ENCODE peak calls at places on chromosomes 1 and 21, in nine cellular contexts. Z, R, U, T, S, N, D, E and C are unnamed samples.

GRCh38 chr1:36497207-36497606 is 14.5 kb upstream of the CSF3R start:
- DNase-seq in Z (no peak), R (no peak), U (no peak), T (no peak), S (no peak), N (no peak), D (no peak), E (no peak), C (no peak)

GRCh38 chr21:42122808-42123207 is 51.7 kb downstream of the UMODL1 start:
- DNase-seq in Z (no peak), R (peak), U (no peak), T (no peak), S (no peak), N (no peak), D (no peak), E (no peak), C (no peak)

GRCh38 chr21:27695246-27695645 is 728.4 kb upstream of the ADAMTS5 start:
- DNase-seq in Z (no peak), R (no peak), U (no peak), T (no peak), S (no peak), N (no peak), D (no peak), E (no peak), C (no peak)

GRCh38 chr1:52032124-52032784 is 1.4 kb downstream of the KTI12 start:
- DNase-seq in Z (no peak), R (peak), U (no peak), T (no peak), S (no peak), N (no peak), D (no peak), E (no peak), C (no peak)

GRCh38 chr1:19203440-19203839 is 6.6 kb downstream of the UBR4 start:
- DNase-seq in Z (no peak), R (peak), U (peak), T (no peak), S (no peak), N (no peak), D (peak), E (no peak), C (no peak)

GRCh38 chr1:154571964-154572288 is 4.3 kb downstream of the CHRNB2 start:
- DNase-seq in Z (no peak), R (no peak), U (no peak), T (no peak), S (no peak), N (no peak), D (no peak), E (no peak), C (no peak)

GRCh38 chr1:224623743-224624333 is 7.7 kb downstream of the CNIH3 start:
- DNase-seq in Z (no peak), R (peak), U (no peak), T (peak), S (no peak), N (peak), D (peak), E (peak), C (peak)

GRCh38 chr1:221839794-221840395 is 98.0 kb upstream of the DUSP10 start:
- DNase-seq in Z (no peak), R (peak), U (peak), T (peak), S (peak), N (no peak), D (peak), E (peak), C (no peak)

GRCh38 chr1:3062616-3063378 is 6.2 kb upstream of the PRDM16 start:
- DNase-seq in Z (no peak), R (peak), U (no peak), T (no peak), S (peak), N (no peak), D (no peak), E (no peak), C (no peak)

GRCh38 chr1:109314805-109315204 is 8.0 kb upstream of the MYBPHL start:
- DNase-seq in Z (no peak), R (no peak), U (no peak), T (no peak), S (no peak), N (no peak), D (no peak), E (no peak), C (no peak)

GRCh38 chr1:85862456-85862855 is 154.2 kb upstream of the ZNHIT6 start:
- DNase-seq in Z (no peak), R (no peak), U (no peak), T (peak), S (no peak), N (no peak), D (no peak), E (no peak), C (no peak)

GRCh38 chr1:173107696-173108095 is 57.0 kb upstream of the TNFSF18 start:
- DNase-seq in Z (no peak), R (no peak), U (no peak), T (no peak), S (no peak), N (no peak), D (no peak), E (no peak), C (no peak)

GRCh38 chr1:106676021-106676420 is 380.5 kb upstream of the PRMT6 start:
- DNase-seq in Z (no peak), R (no peak), U (no peak), T (no peak), S (no peak), N (no peak), D (no peak), E (no peak), C (no peak)

GRCh38 chr1:7084232-7084894 is 299.1 kb downstream of the CAMTA1 start:
- DNase-seq in Z (no peak), R (no peak), U (no peak), T (no peak), S (no peak), N (no peak), D (no peak), E (no peak), C (no peak)

GRCh38 chr1:178093958-178094751 is at the start of gene RASAL2:
- DNase-seq in Z (peak), R (peak), U (peak), T (peak), S (peak), N (no peak), D (no peak), E (peak), C (peak)

GRCh38 chr1:38745476-38746410 is 113.8 kb downstream of the RRAGC start:
- DNase-seq in Z (no peak), R (no peak), U (no peak), T (no peak), S (no peak), N (no peak), D (no peak), E (peak), C (no peak)

GRCh38 chr1:160575112-160575664 is 4.1 kb downstream of the CD84 start:
- DNase-seq in Z (no peak), R (peak), U (no peak), T (no peak), S (no peak), N (no peak), D (no peak), E (no peak), C (no peak)

GRCh38 chr1:77068013-77068412 is 151.2 kb downstream of the PIGK start:
- DNase-seq in Z (no peak), R (no peak), U (no peak), T (no peak), S (no peak), N (no peak), D (no peak), E (no peak), C (no peak)

GRCh38 chr1:15352122-15352957 is 57.3 kb upstream of the EFHD2 start:
- DNase-seq in Z (no peak), R (peak), U (no peak), T (peak), S (no peak), N (no peak), D (no peak), E (peak), C (peak)

GRCh38 chr1:2840036-2840809 is 38.7 kb upstream of the TTC34 start:
- DNase-seq in Z (no peak), R (no peak), U (no peak), T (no peak), S (no peak), N (peak), D (no peak), E (peak), C (no peak)

GRCh38 chr1:235127203-235127602 is 1.4 kb downstream of the TOMM20 start:
- DNase-seq in Z (no peak), R (no peak), U (no peak), T (no peak), S (no peak), N (no peak), D (no peak), E (no peak), C (peak)